ENCODE peak calls at places on chromosomes 4 and X, in eight cellular contexts. P is ovary, C is astrocyte, S is tibial artery, G is HCT116, X is Peyer's patch, I is GM23248, A is uterus. R is an unnamed sample.

GRCh38 chr4:105207386-105207785 is 60.7 kb downstream of the TET2 start:
- DNase-seq in G (no peak), A (no peak), I (no peak), P (no peak), X (no peak), C (no peak), S (no peak), R (no peak)

GRCh38 chr4:17762705-17763104 is 18.7 kb downstream of the FAM184B start:
- DNase-seq in P (no peak), A (no peak), X (no peak), I (peak; percentile 59), C (peak; percentile 24), S (no peak), G (no peak), R (no peak)

GRCh38 chr4:6854098-6854744 is 55.4 kb upstream of the TBC1D14 start:
- DNase-seq in A (no peak), S (no peak), P (no peak), I (no peak), G (no peak), C (no peak), X (no peak), R (no peak)

GRCh38 chr4:48954314-48954713 is 31.8 kb upstream of the CWH43 start:
- DNase-seq in I (peak; percentile 21), P (no peak), G (no peak), S (no peak), A (no peak), C (peak; percentile 58), X (no peak), R (no peak)

GRCh38 chrX:46587158-46587557 is 13.6 kb downstream of the CHST7 start:
- DNase-seq in G (no peak), C (peak; percentile 52), I (peak; percentile 76), P (no peak), X (no peak), A (peak; percentile 31), S (no peak), R (no peak)

GRCh38 chr4:124839786-124840390 is 127.4 kb upstream of the ANKRD50 start:
- DNase-seq in S (no peak), A (no peak), P (no peak), C (no peak), X (no peak), I (no peak), G (peak; percentile 12), R (no peak)

GRCh38 chr4:27154706-27155105 is 294.1 kb downstream of the STIM2 start:
- DNase-seq in G (no peak), P (no peak), X (no peak), C (peak; percentile 95), A (no peak), I (peak; percentile 74), S (no peak), R (peak; percentile 22)

GRCh38 chrX:68685722-68686683 is 38.5 kb downstream of the STARD8 start:
- DNase-seq in C (peak; percentile 45), S (no peak), X (no peak), A (peak; percentile 61), I (peak; percentile 67), G (no peak), P (peak; percentile 49), R (no peak)

GRCh38 chr4:7648813-7649395 is 214.2 kb upstream of the PSAPL1 start:
- DNase-seq in A (no peak), P (no peak), S (no peak), C (no peak), X (no peak), G (no peak), I (no peak), R (peak; percentile 72)

GRCh38 chr4:56316011-56316650 is 71.2 kb downstream of the AASDH start:
- DNase-seq in P (no peak), A (no peak), S (no peak), X (no peak), G (no peak), C (no peak), I (no peak), R (no peak)

GRCh38 chr4:152536545-152537182 is 772 bp upstream of the FBXW7 start:
- DNase-seq in G (peak; percentile 7), I (peak; percentile 73), A (no peak), P (no peak), X (no peak), S (peak; percentile 67), C (peak; percentile 33), R (no peak)

GRCh38 chrX:154602226-154602625 is 16.9 kb downstream of the CTAG1B start:
- DNase-seq in I (no peak), C (no peak), S (no peak), P (no peak), X (no peak), A (no peak), G (no peak), R (no peak)

GRCh38 chr4:41361831-41362646 is 105.3 kb downstream of the UCHL1 start:
- DNase-seq in X (no peak), C (no peak), S (no peak), G (no peak), P (no peak), A (no peak), I (peak; percentile 36), R (peak; percentile 62)

DNA sequence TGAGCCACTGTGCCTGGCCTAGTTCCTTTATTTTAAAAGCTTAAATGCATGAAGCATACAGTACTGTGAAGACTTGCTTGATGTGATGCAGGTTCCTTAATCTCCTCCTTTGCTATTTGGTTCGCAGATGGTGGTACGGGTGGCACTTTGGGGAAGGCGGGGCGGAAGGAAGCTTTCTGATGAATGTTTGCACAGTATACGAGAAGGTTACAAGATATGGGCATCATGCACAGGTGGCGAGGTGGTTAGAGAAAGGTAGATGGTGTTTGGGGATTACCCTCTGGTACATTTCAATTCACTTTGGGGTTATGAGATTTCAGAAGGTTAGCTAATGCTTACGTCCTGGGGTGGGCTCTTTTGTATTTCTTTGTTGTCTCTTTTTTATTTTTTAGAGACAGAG is 17.2 kb downstream of the RHOH start:
- DNase-seq in I (no peak), G (no peak), A (no peak), P (no peak), X (no peak), C (no peak), S (no peak), R (no peak)
- H3K4me1 ChIP-seq in I (peaks cover 3% of the 10 kb centered on the region), G (no peaks in the 10 kb centered on the region), A (no peaks in the 10 kb centered on the region), P (peaks cover 2% of the 10 kb centered on the region), X (peaks cover 8% of the 10 kb centered on the region), C (no peaks in the 10 kb centered on the region), S (no peaks in the 10 kb centered on the region), R (no peaks in the 10 kb centered on the region)

GRCh38 chrX:40299502-40300118 is 201.9 kb upstream of the BCOR start:
- DNase-seq in A (no peak), G (no peak), S (no peak), I (no peak), P (no peak), C (no peak), X (no peak), R (no peak)
- H3K4me1 ChIP-seq in A (no peaks in the 10 kb centered on the region), G (no peaks in the 10 kb centered on the region), S (no peaks in the 10 kb centered on the region), I (no peaks in the 10 kb centered on the region), P (no peaks in the 10 kb centered on the region), C (no peaks in the 10 kb centered on the region), X (no peaks in the 10 kb centered on the region), R (no peaks in the 10 kb centered on the region)

DNA sequence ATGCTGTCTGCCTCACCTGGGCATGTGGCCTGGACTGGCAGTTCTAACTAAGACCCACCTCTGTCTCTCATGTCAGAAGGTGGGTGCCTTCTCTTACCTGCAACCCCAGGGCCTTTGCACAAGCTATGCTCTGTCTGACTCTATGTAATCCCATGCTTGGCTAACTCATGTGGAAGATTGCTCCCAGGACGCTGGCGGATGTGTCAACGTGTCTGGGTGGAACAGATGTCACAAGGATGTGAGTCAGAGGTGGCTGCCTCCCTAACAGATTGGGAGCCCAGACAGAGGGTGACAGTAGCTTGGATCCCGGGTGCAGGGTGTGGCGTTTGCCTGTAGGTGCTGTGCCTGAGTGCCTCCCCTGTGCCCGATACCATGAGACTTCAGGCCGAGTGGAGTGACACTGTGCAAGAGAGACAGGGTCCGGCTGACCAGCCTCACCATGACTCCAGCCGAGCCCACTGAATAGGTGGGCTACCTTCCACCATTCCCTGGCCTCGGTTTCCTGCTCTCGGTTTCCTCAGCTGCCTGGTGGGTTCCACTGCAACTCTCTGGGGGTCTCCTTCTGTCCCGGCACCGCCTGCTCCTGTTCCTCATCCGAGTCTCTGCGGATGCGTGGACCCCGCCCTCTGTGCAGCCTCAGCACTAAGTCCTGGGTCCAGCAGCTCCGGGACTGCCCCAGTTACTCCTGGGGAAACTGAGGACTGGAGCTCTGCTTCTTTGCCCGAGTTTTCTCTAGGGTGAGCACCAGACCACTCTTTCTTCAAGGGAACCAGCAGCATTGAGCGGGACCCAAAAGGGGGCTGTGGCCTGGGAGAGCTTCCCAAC is 11.0 kb downstream of the SH3BP2 start:
- DNase-seq in A (no peak), P (peak; percentile 34), S (peak; percentile 65), C (no peak), G (peak; percentile 40), I (peak; percentile 66), X (peak; percentile 73), R (peak; percentile 76)
- H3K4me1 ChIP-seq in A (no peaks in the 10 kb centered on the region), P (peaks cover 28% of the 10 kb centered on the region), S (no peaks in the 10 kb centered on the region), C (peaks cover 16% of the 10 kb centered on the region), G (peaks cover 57% of the 10 kb centered on the region), I (peaks cover 15% of the 10 kb centered on the region), X (peaks cover 55% of the 10 kb centered on the region), R (peaks cover 21% of the 10 kb centered on the region)

DNA sequence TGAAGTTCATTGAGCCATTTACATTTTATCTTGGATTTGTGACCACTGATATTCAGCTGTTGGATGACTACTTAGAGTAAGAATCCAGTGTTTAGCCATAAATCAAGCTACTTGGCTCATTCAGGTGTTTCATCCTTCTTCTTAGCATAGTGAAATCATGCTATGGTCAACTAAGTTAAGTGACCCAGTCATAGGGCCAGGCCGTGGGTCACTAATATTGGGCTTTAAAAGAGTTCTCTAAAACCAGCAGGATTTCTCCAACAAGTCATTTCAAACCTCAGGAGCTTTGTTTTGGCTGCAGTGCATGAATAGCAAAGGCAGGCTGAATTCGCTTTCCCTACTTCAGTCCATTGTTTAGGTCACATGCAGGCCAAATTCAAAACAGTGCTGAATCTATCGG is 181.0 kb downstream of the MAML3 start:
- DNase-seq in P (no peak), G (no peak), X (no peak), A (no peak), I (peak; percentile 19), C (peak; percentile 88), S (no peak), R (no peak)
- H3K4me1 ChIP-seq in P (peaks cover 20% of the 10 kb centered on the region), G (no peaks in the 10 kb centered on the region), X (peaks cover 2% of the 10 kb centered on the region), A (peaks cover 22% of the 10 kb centered on the region), I (peaks cover 20% of the 10 kb centered on the region), C (peaks cover 9% of the 10 kb centered on the region), S (no peaks in the 10 kb centered on the region), R (no peaks in the 10 kb centered on the region)

GRCh38 chr4:69104719-69105275 is 8.5 kb downstream of the UGT2B7 start:
- DNase-seq in I (no peak), A (no peak), S (no peak), C (no peak), X (peak; percentile 61), G (no peak), P (no peak), R (no peak)
- H3K4me1 ChIP-seq in I (no peaks in the 10 kb centered on the region), A (no peaks in the 10 kb centered on the region), S (no peaks in the 10 kb centered on the region), C (no peaks in the 10 kb centered on the region), X (no peaks in the 10 kb centered on the region), G (no peaks in the 10 kb centered on the region), P (no peaks in the 10 kb centered on the region), R (no peaks in the 10 kb centered on the region)

GRCh38 chr4:123403205-123403604 is 6.6 kb downstream of the SPRY1 start:
- DNase-seq in A (no peak), G (no peak), P (no peak), I (no peak), X (no peak), C (peak; percentile 51), S (no peak), R (no peak)
- H3K4me1 ChIP-seq in A (no peaks in the 10 kb centered on the region), G (peaks cover 11% of the 10 kb centered on the region), P (no peaks in the 10 kb centered on the region), I (peaks cover 12% of the 10 kb centered on the region), X (peaks cover 4% of the 10 kb centered on the region), C (peaks cover 5% of the 10 kb centered on the region), S (no peaks in the 10 kb centered on the region), R (peaks cover 3% of the 10 kb centered on the region)

GRCh38 chr4:833156-833555 is 7.2 kb upstream of the CPLX1 start:
- DNase-seq in I (no peak), X (peak; percentile 22), G (no peak), S (no peak), C (no peak), P (no peak), A (no peak), R (peak; percentile 85)
- H3K4me1 ChIP-seq in I (no peaks in the 10 kb centered on the region), X (no peaks in the 10 kb centered on the region), G (peaks cover 3% of the 10 kb centered on the region), S (no peaks in the 10 kb centered on the region), C (no peaks in the 10 kb centered on the region), P (no peaks in the 10 kb centered on the region), A (no peaks in the 10 kb centered on the region), R (no peaks in the 10 kb centered on the region)

R was measured in osteoblast.